ENCODE peak calls at places on chromosomes 1 and 21, in seven cellular contexts. U is activated naive CD8-positive, alpha-beta T cell treated with anti-CD3 and anti-CD28 coated beads, Interleukin-2, amount 10 ng/mL, durations not matched to agents 7 days and 5 days; Z is activated T-cell treated with anti-CD3 and anti-CD28 coated beads, Interleukin-2, amount 50 U/mL, for 72 hours; G is T-helper 22 cell; Q is SJSA1; D is left ventricle myocardium inferior; L is activated CD4-positive, alpha-beta T cell treated with anti-CD3 and anti-CD28 coated beads for 24 hours. I is an unnamed sample.

GRCh38 chr1:31802190-31803150 is 13.4 kb downstream of the SPOCD1 start:
- DNase-seq in U (no peak), Z (no peak), G (no peak), Q (peak), D (no peak), L (no peak), I (no peak)

GRCh38 chr1:981955-982558 is at the start of gene PERM1:
- DNase-seq in U (no peak), Z (no peak), G (no peak), Q (no peak), D (peak), L (no peak), I (no peak)

GRCh38 chr1:24112381-24113169 is 640 bp upstream of the MYOM3 start:
- DNase-seq in U (peak), Z (peak), G (no peak), Q (peak), D (peak), L (peak), I (peak)

GRCh38 chr1:207088731-207089626 is at the start of gene C4BPB:
- DNase-seq in U (no peak), Z (peak), G (no peak), Q (peak), D (no peak), L (no peak), I (peak)

GRCh38 chr21:33109574-33110339 is 39.8 kb downstream of the OLIG1 start:
- DNase-seq in U (peak), Z (no peak), G (no peak), Q (no peak), D (no peak), L (peak), I (no peak)

GRCh38 chr21:39647476-39647875 is 34.7 kb downstream of the B3GALT5 start:
- DNase-seq in U (no peak), Z (no peak), G (no peak), Q (peak), D (no peak), L (no peak), I (peak)

GRCh38 chr1:38213720-38214367 is 167.3 kb upstream of the POU3F1 start:
- DNase-seq in U (no peak), Z (no peak), G (no peak), Q (no peak), D (no peak), L (no peak), I (no peak)

GRCh38 chr21:41966872-41967621 is 13.2 kb upstream of the C2CD2 start:
- DNase-seq in U (no peak), Z (no peak), G (no peak), Q (no peak), D (no peak), L (no peak), I (no peak)

GRCh38 chr1:40820251-40820797 is 36.7 kb downstream of the KCNQ4 start:
- DNase-seq in U (no peak), Z (no peak), G (no peak), Q (no peak), D (no peak), L (no peak), I (no peak)

GRCh38 chr21:39030127-39030884 is 152.9 kb downstream of the PSMG1 start:
- DNase-seq in U (no peak), Z (no peak), G (no peak), Q (no peak), D (no peak), L (no peak), I (peak)

GRCh38 chr1:24168246-24168645 is 18.8 kb downstream of the IFNLR1 start:
- DNase-seq in U (no peak), Z (no peak), G (no peak), Q (no peak), D (no peak), L (no peak), I (no peak)

GRCh38 chr1:165795894-165796293 is 27.2 kb upstream of the TMCO1 start:
- DNase-seq in U (no peak), Z (no peak), G (no peak), Q (no peak), D (no peak), L (no peak), I (no peak)

GRCh38 chr1:110214454-110215404 is 4.6 kb downstream of the KCNC4 start:
- DNase-seq in U (no peak), Z (peak), G (no peak), Q (no peak), D (no peak), L (no peak), I (no peak)

GRCh38 chr1:79539001-79539400 is 532.5 kb upstream of the ADGRL4 start:
- DNase-seq in U (no peak), Z (no peak), G (no peak), Q (no peak), D (no peak), L (no peak), I (no peak)

GRCh38 chr1:225845633-225846259 is 35.8 kb downstream of the EPHX1 start:
- DNase-seq in U (no peak), Z (peak), G (no peak), Q (peak), D (peak), L (no peak), I (peak)

GRCh38 chr21:27569831-27570230 is 602.9 kb upstream of the ADAMTS5 start:
- DNase-seq in U (no peak), Z (no peak), G (no peak), Q (no peak), D (no peak), L (no peak), I (no peak)

GRCh38 chr1:3634059-3634800 is 9.4 kb downstream of the TPRG1L start:
- DNase-seq in U (no peak), Z (no peak), G (no peak), Q (no peak), D (no peak), L (no peak), I (no peak)

GRCh38 chr1:202046748-202047708 is 36.6 kb downstream of the ELF3 start:
- DNase-seq in U (no peak), Z (no peak), G (no peak), Q (no peak), D (no peak), L (no peak), I (peak)

GRCh38 chr1:13730751-13731482 is 30.9 kb downstream of the PRDM2 start:
- DNase-seq in U (peak), Z (peak), G (peak), Q (no peak), D (no peak), L (peak), I (no peak)

GRCh38 chr1:22808186-22808845 is 97.7 kb downstream of the EPHB2 start:
- DNase-seq in U (no peak), Z (no peak), G (no peak), Q (no peak), D (no peak), L (no peak), I (no peak)

GRCh38 chr21:35273331-35273730 is 224.2 kb upstream of the RUNX1 start:
- DNase-seq in U (no peak), Z (no peak), G (no peak), Q (no peak), D (no peak), L (no peak), I (peak)

GRCh38 chr1:192565946-192566345 is 9.6 kb upstream of the RGS1 start:
- DNase-seq in U (no peak), Z (no peak), G (no peak), Q (no peak), D (no peak), L (no peak), I (no peak)

GRCh38 chr1:214332950-214333798 is 52.2 kb downstream of the SMYD2 start:
- DNase-seq in U (peak), Z (peak), G (no peak), Q (peak), D (no peak), L (peak), I (peak)

GRCh38 chr21:44316277-44316900 is 16.5 kb downstream of the PFKL start:
- DNase-seq in U (no peak), Z (no peak), G (no peak), Q (no peak), D (no peak), L (no peak), I (no peak)